ENCODE peak calls at places on chromosome 14, in seven cellular contexts. J, F, H, B, E, P and Z are unnamed samples.

GRCh38 chr14:36022765-36023415 is 153.6 kb downstream of the PTCSC3 start:
- DNase-seq in J (no peak), F (no peak), H (no peak), B (no peak), E (no peak), P (no peak), Z (no peak)

GRCh38 chr14:21220874-21221477 is 48.3 kb downstream of the HNRNPC start:
- DNase-seq in J (no peak), F (no peak), H (no peak), B (no peak), E (no peak), P (no peak), Z (no peak)

GRCh38 chr14:101033446-101034165 is 130.1 kb upstream of the RTL1 start:
- DNase-seq in J (no peak), F (no peak), H (no peak), B (no peak), E (no peak), P (no peak), Z (no peak)

GRCh38 chr14:95817271-95817670 is 59.4 kb upstream of the TUNAR start:
- DNase-seq in J (no peak), F (no peak), H (no peak), B (no peak), E (no peak), P (no peak), Z (peak; percentile 9)

GRCh38 chr14:34034447-34035176 is 83.7 kb upstream of the EGLN3 start:
- DNase-seq in J (no peak), F (no peak), H (no peak), B (no peak), E (no peak), P (no peak), Z (no peak)

GRCh38 chr14:103504991-103505565 is 17.6 kb downstream of the CKB start:
- DNase-seq in J (no peak), F (no peak), H (no peak), B (no peak), E (no peak), P (no peak), Z (no peak)

GRCh38 chr14:75294649-75295033 is 16.0 kb downstream of the FOS start:
- DNase-seq in J (no peak), F (peak; percentile 50), H (no peak), B (no peak), E (no peak), P (no peak), Z (no peak)

GRCh38 chr14:31090872-31091764 is 64.9 kb upstream of the STRN3 start:
- DNase-seq in J (no peak), F (no peak), H (no peak), B (no peak), E (no peak), P (peak; percentile 80), Z (peak; percentile 77)

GRCh38 chr14:87067597-87067996 is 925.4 kb downstream of the GALC start:
- DNase-seq in J (no peak), F (no peak), H (no peak), B (no peak), E (no peak), P (peak; percentile 19), Z (no peak)

GRCh38 chr14:29663281-29663801 is 264.3 kb downstream of the PRKD1 start:
- DNase-seq in J (no peak), F (no peak), H (no peak), B (no peak), E (no peak), P (no peak), Z (no peak)

GRCh38 chr14:104506461-104507253 is 72.9 kb upstream of the C14orf180 start:
- DNase-seq in J (no peak), F (no peak), H (no peak), B (no peak), E (no peak), P (no peak), Z (no peak)

GRCh38 chr14:63759454-63759853 is 31.6 kb upstream of the SGPP1 start:
- DNase-seq in J (no peak), F (peak; percentile 13), H (no peak), B (no peak), E (no peak), P (no peak), Z (no peak)

GRCh38 chr14:103540816-103541493 is 12.0 kb downstream of the TRMT61A start:
- DNase-seq in J (no peak), F (no peak), H (no peak), B (no peak), E (no peak), P (no peak), Z (no peak)

GRCh38 chr14:95519699-95520098 is 3.2 kb upstream of the SYNE3 start:
- DNase-seq in J (peak; percentile 55), F (peak; percentile 59), H (no peak), B (no peak), E (peak; percentile 64), P (no peak), Z (peak; percentile 95)

GRCh38 chr14:105857223-105857815 is 330.9 kb downstream of the TMEM121 start:
- DNase-seq in J (no peak), F (peak; percentile 18), H (no peak), B (no peak), E (no peak), P (no peak), Z (no peak)

GRCh38 chr14:53495846-53496343 is 342.8 kb upstream of the DDHD1 start:
- DNase-seq in J (no peak), F (no peak), H (no peak), B (no peak), E (no peak), P (no peak), Z (no peak)

GRCh38 chr14:72549026-72549425 is 344.9 kb downstream of the DPF3 start:
- DNase-seq in J (no peak), F (no peak), H (no peak), B (no peak), E (no peak), P (no peak), Z (no peak)

GRCh38 chr14:102057480-102058114 is 29.2 kb downstream of the HSP90AA1 start:
- DNase-seq in J (no peak), F (no peak), H (no peak), B (no peak), E (no peak), P (no peak), Z (no peak)